ENCODE peak calls at places on chromosomes 6 and 20, in four cellular contexts. M is ELR, I is NT2/D1, F is hippocampal formation. G is an unnamed sample.
A peak's percentile ranks its signal among the peaks of the same experiment; 100 is the strongest.

GRCh38 chr20:48411906-48412305 is 415.9 kb downstream of the PREX1 start:
- DNase-seq in M (no peak), I (no peak), F (no peak), G (no peak)

GRCh38 chr6:24838081-24838480 is 39.4 kb upstream of the ARMH2 start:
- DNase-seq in M (no peak), I (no peak), F (no peak), G (no peak)

GRCh38 chr6:129671442-129672344 is 38.3 kb downstream of the ARHGAP18 start:
- DNase-seq in M (peak; percentile 38), I (no peak), F (no peak), G (no peak)

GRCh38 chr6:5139828-5140771 is 55.0 kb downstream of the PPP1R3G start:
- DNase-seq in M (no peak), I (no peak), F (no peak), G (no peak)

GRCh38 chr20:38997622-38998021 is 35.5 kb downstream of the DHX35 start:
- DNase-seq in M (no peak), I (no peak), F (no peak), G (no peak)

GRCh38 chr6:159077123-159077522 is 32.3 kb upstream of the TAGAP start:
- DNase-seq in M (no peak), I (no peak), F (no peak), G (no peak)

GRCh38 chr6:45591306-45591705 is 213.6 kb upstream of the SUPT3H start:
- DNase-seq in M (peak; percentile 73), I (no peak), F (no peak), G (peak; percentile 78)

GRCh38 chr6:163249651-163250101 is 164.8 kb upstream of the QKI start:
- DNase-seq in M (peak; percentile 32), I (no peak), F (peak; percentile 54), G (no peak)

GRCh38 chr6:104862456-104862855 is 2.7 kb upstream of the HACE1 start:
- DNase-seq in M (peak; percentile 48), I (no peak), F (no peak), G (no peak)

GRCh38 chr20:64140421-64140820 is 23.8 kb upstream of the MYT1 start:
- DNase-seq in M (no peak), I (no peak), F (no peak), G (no peak)

G was measured in mammary epithelial cell.